ENCODE peak calls at places on chromosome 20, in six cellular contexts. O is naive thymus-derived CD4-positive, alpha-beta T cell; U is GM18507; Z is WTC11; C is NCI-H1105 treated with DMSO at 0.1 percent for 48 hours; N is ELR. L is an unnamed sample.

GRCh38 chr20:57560554-57561355 is at the start of gene PCK1:
- DNase-seq in N (peak), Z (no peak), O (no peak), C (no peak), U (no peak), L (no peak)

GRCh38 chr20:40750541-40750940 is 61.5 kb upstream of the MAFB start:
- DNase-seq in C (no peak), O (no peak), N (no peak), U (no peak), Z (no peak), L (no peak)

GRCh38 chr20:61692476-61692875 is 373.2 kb downstream of the TAF4 start:
- DNase-seq in O (no peak), U (no peak), Z (no peak), C (no peak), N (no peak), L (no peak)

GRCh38 chr20:51272392-51272791 is 249.5 kb upstream of the KCNG1 start:
- DNase-seq in O (no peak), U (no peak), Z (no peak), N (peak), C (peak), L (no peak)

GRCh38 chr20:4961746-4962145 is 39.6 kb downstream of the SLC23A2 start:
- DNase-seq in U (no peak), Z (no peak), C (no peak), N (no peak), O (peak), L (no peak)

GRCh38 chr20:33994624-33994913 is 858 bp downstream of the RALY start:
- DNase-seq in N (no peak), Z (no peak), C (no peak), U (no peak), O (no peak), L (no peak)

GRCh38 chr20:46900068-46900467 is 5.4 kb downstream of the EYA2 start:
- DNase-seq in C (no peak), Z (no peak), N (no peak), O (no peak), U (no peak), L (no peak)

GRCh38 chr20:60863548-60863947 is 388.5 kb upstream of the CDH4 start:
- DNase-seq in Z (no peak), N (no peak), C (no peak), U (no peak), O (no peak), L (no peak)

GRCh38 chr20:20793570-20793969 is 81.1 kb upstream of the RALGAPA2 start:
- DNase-seq in Z (no peak), C (no peak), U (no peak), O (no peak), N (no peak), L (no peak)

GRCh38 chr20:33561981-33562601 is 72.2 kb downstream of the CBFA2T2 start:
- DNase-seq in C (peak), U (no peak), N (peak), Z (no peak), O (no peak), L (peak)

GRCh38 chr20:38724603-38725457 is 544 bp downstream of the SLC32A1 start:
- DNase-seq in N (no peak), C (peak), U (no peak), Z (peak), O (no peak), L (peak)

GRCh38 chr20:10868299-10868698 is 194.5 kb upstream of the JAG1 start:
- DNase-seq in C (peak), Z (no peak), U (no peak), N (no peak), O (no peak), L (no peak)

GRCh38 chr20:62063981-62064787 is 1.5 kb downstream of the TAF4 start:
- DNase-seq in Z (peak), C (no peak), O (no peak), U (no peak), N (peak), L (peak)

GRCh38 chr20:25623225-25623735 is 534 bp downstream of the NANP start:
- DNase-seq in Z (peak), U (no peak), O (no peak), N (peak), C (no peak), L (peak)

GRCh38 chr20:23245553-23246128 is 105.0 kb upstream of the NXT1 start:
- DNase-seq in U (peak), Z (peak), N (peak), O (no peak), C (no peak), L (peak)

GRCh38 chr20:52150440-52151258 is 40.9 kb downstream of the ZFP64 start:
- DNase-seq in O (peak), C (peak), N (peak), U (no peak), Z (no peak), L (peak)

GRCh38 chr20:38315290-38315966 is 11.5 kb downstream of the BPI start:
- DNase-seq in U (no peak), O (no peak), Z (no peak), C (no peak), N (peak), L (no peak)